ENCODE peak calls at places on chromosomes 16 and 17, in five cellular contexts. One of them, this sample, is unnamed.

GRCh38 chr17:83057793-83058477 is 21.5 kb upstream of the METRNL start:
- DNase-seq in endothelial cell of umbilical vein: no peak
- DNase-seq in PC-9: no peak
- DNase-seq in OCI-LY7: no peak
- DNase-seq in suprapubic skin: no peak
- DNase-seq in this sample: peak

GRCh38 chr16:89048087-89048729 is 45.4 kb upstream of the ACSF3 start:
- DNase-seq in endothelial cell of umbilical vein: no peak
- DNase-seq in OCI-LY7: no peak
- DNase-seq in suprapubic skin: no peak
- DNase-seq in PC-9: no peak
- DNase-seq in this sample: no peak

GRCh38 chr16:80058236-80058635 is 457.7 kb upstream of the MAF start:
- DNase-seq in suprapubic skin: peak
- DNase-seq in endothelial cell of umbilical vein: no peak
- DNase-seq in PC-9: no peak
- DNase-seq in OCI-LY7: no peak
- DNase-seq in this sample: no peak

GRCh38 chr17:77505460-77505769 is 364.6 kb downstream of the SEC14L1 start:
- DNase-seq in suprapubic skin: no peak
- DNase-seq in endothelial cell of umbilical vein: no peak
- DNase-seq in OCI-LY7: no peak
- DNase-seq in PC-9: no peak
- DNase-seq in this sample: no peak

GRCh38 chr17:17669851-17670232 is 11.4 kb upstream of the RAI1 start:
- DNase-seq in suprapubic skin: no peak
- DNase-seq in endothelial cell of umbilical vein: no peak
- DNase-seq in PC-9: no peak
- DNase-seq in OCI-LY7: no peak
- DNase-seq in this sample: no peak

GRCh38 chr16:11793840-11794239 is 3.2 kb downstream of the ZC3H7A start:
- DNase-seq in endothelial cell of umbilical vein: no peak
- DNase-seq in OCI-LY7: no peak
- DNase-seq in suprapubic skin: peak
- DNase-seq in PC-9: no peak
- DNase-seq in this sample: no peak

GRCh38 chr16:85138825-85139627 is 26.8 kb upstream of the CIBAR2 start:
- DNase-seq in OCI-LY7: peak
- DNase-seq in PC-9: no peak
- DNase-seq in suprapubic skin: no peak
- DNase-seq in endothelial cell of umbilical vein: no peak
- DNase-seq in this sample: no peak

GRCh38 chr16:19086322-19087199 is 19.1 kb downstream of the COQ7 start:
- DNase-seq in endothelial cell of umbilical vein: peak
- DNase-seq in OCI-LY7: peak
- DNase-seq in PC-9: peak
- DNase-seq in suprapubic skin: peak
- DNase-seq in this sample: peak

GRCh38 chr17:41654134-41654907 is 29.9 kb upstream of the KRT17 start:
- DNase-seq in endothelial cell of umbilical vein: no peak
- DNase-seq in PC-9: peak
- DNase-seq in suprapubic skin: peak
- DNase-seq in OCI-LY7: no peak
- DNase-seq in this sample: peak

GRCh38 chr16:89900885-89901284 is 17.8 kb upstream of the MC1R start:
- DNase-seq in PC-9: no peak
- DNase-seq in OCI-LY7: no peak
- DNase-seq in suprapubic skin: no peak
- DNase-seq in endothelial cell of umbilical vein: no peak
- DNase-seq in this sample: no peak

GRCh38 chr17:81958633-81959342 is 2.2 kb downstream of the NOTUM start:
- DNase-seq in suprapubic skin: no peak
- DNase-seq in OCI-LY7: no peak
- DNase-seq in endothelial cell of umbilical vein: no peak
- DNase-seq in PC-9: no peak
- DNase-seq in this sample: peak

GRCh38 chr16:52713740-52714139 is 166.8 kb upstream of the TOX3 start:
- DNase-seq in OCI-LY7: no peak
- DNase-seq in PC-9: no peak
- DNase-seq in suprapubic skin: no peak
- DNase-seq in endothelial cell of umbilical vein: no peak
- DNase-seq in this sample: no peak

GRCh38 chr17:40791808-40792436 is 7.8 kb downstream of the KRT28 start:
- DNase-seq in suprapubic skin: no peak
- DNase-seq in OCI-LY7: no peak
- DNase-seq in endothelial cell of umbilical vein: peak
- DNase-seq in PC-9: no peak
- DNase-seq in this sample: no peak

GRCh38 chr17:45675012-45675411 is 109.1 kb upstream of the CRHR1 start:
- DNase-seq in PC-9: no peak
- DNase-seq in endothelial cell of umbilical vein: no peak
- DNase-seq in OCI-LY7: no peak
- DNase-seq in suprapubic skin: no peak
- DNase-seq in this sample: no peak

GRCh38 chr17:44267165-44267455 is 825 bp downstream of the SLC4A1 start:
- DNase-seq in suprapubic skin: no peak
- DNase-seq in PC-9: no peak
- DNase-seq in endothelial cell of umbilical vein: no peak
- DNase-seq in OCI-LY7: no peak
- DNase-seq in this sample: no peak

GRCh38 chr16:53041196-53041977 is 11.3 kb downstream of the CHD9NB start:
- DNase-seq in endothelial cell of umbilical vein: peak
- DNase-seq in PC-9: peak
- DNase-seq in OCI-LY7: no peak
- DNase-seq in suprapubic skin: peak
- DNase-seq in this sample: no peak

GRCh38 chr17:49556183-49556943 is 19.3 kb upstream of the NXPH3 start:
- DNase-seq in OCI-LY7: peak
- DNase-seq in suprapubic skin: peak
- DNase-seq in endothelial cell of umbilical vein: peak
- DNase-seq in PC-9: peak
- DNase-seq in this sample: peak

GRCh38 chr16:57299009-57299718 is 14.7 kb upstream of the PLLP start:
- DNase-seq in OCI-LY7: no peak
- DNase-seq in endothelial cell of umbilical vein: no peak
- DNase-seq in PC-9: no peak
- DNase-seq in suprapubic skin: peak
- DNase-seq in this sample: no peak

GRCh38 chr16:71882505-71883192 is 1.3 kb downstream of the ZNF821 start:
- DNase-seq in PC-9: peak
- DNase-seq in OCI-LY7: peak
- DNase-seq in suprapubic skin: peak
- DNase-seq in endothelial cell of umbilical vein: peak
- DNase-seq in this sample: no peak

GRCh38 chr17:48107137-48108055 is at the start of gene SNX11:
- DNase-seq in endothelial cell of umbilical vein: peak
- DNase-seq in OCI-LY7: peak
- DNase-seq in suprapubic skin: peak
- DNase-seq in PC-9: peak
- DNase-seq in this sample: peak
- TF ChIP-seq CTCF in endothelial cell of umbilical vein: no peak
- TF ChIP-seq CTCF in OCI-LY7: peak
- TF ChIP-seq CTCF in suprapubic skin: no peak
- TF ChIP-seq CTCF in PC-9: peak
- TF ChIP-seq CTCF in this sample: no peak

GRCh38 chr17:59611503-59611902 is 8.2 kb upstream of the CLTC start:
- DNase-seq in suprapubic skin: no peak
- DNase-seq in endothelial cell of umbilical vein: no peak
- DNase-seq in OCI-LY7: no peak
- DNase-seq in PC-9: no peak
- DNase-seq in this sample: no peak
- TF ChIP-seq CTCF in suprapubic skin: no peak
- TF ChIP-seq CTCF in endothelial cell of umbilical vein: no peak
- TF ChIP-seq CTCF in OCI-LY7: no peak
- TF ChIP-seq CTCF in PC-9: no peak
- TF ChIP-seq CTCF in this sample: no peak

DNA sequence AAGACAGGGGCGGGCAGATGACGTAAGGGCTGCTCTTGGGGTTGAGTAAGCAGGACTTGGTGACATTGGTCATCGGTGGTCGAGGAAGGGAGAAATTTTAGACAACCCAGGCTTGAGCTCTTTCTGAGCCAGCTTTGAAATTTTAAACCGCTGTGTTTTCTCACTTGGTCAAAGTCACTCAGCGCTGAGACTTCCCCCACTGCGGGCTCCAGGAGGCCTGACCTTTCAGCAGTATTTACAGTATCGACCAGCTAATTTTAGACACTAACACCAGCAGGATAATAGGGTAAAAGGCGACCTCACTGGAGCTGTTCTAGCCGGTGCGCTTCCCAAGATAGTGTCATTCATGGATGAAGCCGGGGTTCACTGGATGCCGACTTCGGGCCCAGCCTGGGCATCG is 29.7 kb upstream of the WSCD1 start:
- DNase-seq in PC-9: no peak
- DNase-seq in suprapubic skin: no peak
- DNase-seq in OCI-LY7: no peak
- DNase-seq in endothelial cell of umbilical vein: no peak
- DNase-seq in this sample: no peak
- TF ChIP-seq CTCF in PC-9: no peak
- TF ChIP-seq CTCF in suprapubic skin: no peak
- TF ChIP-seq CTCF in OCI-LY7: no peak
- TF ChIP-seq CTCF in endothelial cell of umbilical vein: no peak
- TF ChIP-seq CTCF in this sample: no peak

GRCh38 chr17:15247891-15248529 is 17.1 kb downstream of the PMP22 start:
- DNase-seq in endothelial cell of umbilical vein: peak
- DNase-seq in PC-9: peak
- DNase-seq in OCI-LY7: peak
- DNase-seq in suprapubic skin: no peak
- DNase-seq in this sample: no peak
- TF ChIP-seq CTCF in endothelial cell of umbilical vein: peak
- TF ChIP-seq CTCF in PC-9: peak
- TF ChIP-seq CTCF in OCI-LY7: peak
- TF ChIP-seq CTCF in suprapubic skin: no peak
- TF ChIP-seq CTCF in this sample: peak

GRCh38 chr16:69483611-69484010 is 59.2 kb downstream of the CYB5B start:
- DNase-seq in endothelial cell of umbilical vein: no peak
- DNase-seq in suprapubic skin: no peak
- DNase-seq in PC-9: no peak
- DNase-seq in OCI-LY7: no peak
- DNase-seq in this sample: no peak

GRCh38 chr16:69479806-69480205 is 55.4 kb downstream of the CYB5B start:
- DNase-seq in endothelial cell of umbilical vein: no peak
- DNase-seq in OCI-LY7: no peak
- DNase-seq in PC-9: no peak
- DNase-seq in suprapubic skin: no peak
- DNase-seq in this sample: no peak

GRCh38 chr16:69482410-69482951 is 58.1 kb downstream of the CYB5B start:
- DNase-seq in PC-9: no peak
- DNase-seq in suprapubic skin: peak
- DNase-seq in endothelial cell of umbilical vein: peak
- DNase-seq in OCI-LY7: no peak
- DNase-seq in this sample: no peak

GRCh38 chr16:69478685-69479084 is 54.3 kb downstream of the CYB5B start:
- DNase-seq in PC-9: no peak
- DNase-seq in endothelial cell of umbilical vein: no peak
- DNase-seq in OCI-LY7: no peak
- DNase-seq in suprapubic skin: no peak
- DNase-seq in this sample: peak

DNA sequence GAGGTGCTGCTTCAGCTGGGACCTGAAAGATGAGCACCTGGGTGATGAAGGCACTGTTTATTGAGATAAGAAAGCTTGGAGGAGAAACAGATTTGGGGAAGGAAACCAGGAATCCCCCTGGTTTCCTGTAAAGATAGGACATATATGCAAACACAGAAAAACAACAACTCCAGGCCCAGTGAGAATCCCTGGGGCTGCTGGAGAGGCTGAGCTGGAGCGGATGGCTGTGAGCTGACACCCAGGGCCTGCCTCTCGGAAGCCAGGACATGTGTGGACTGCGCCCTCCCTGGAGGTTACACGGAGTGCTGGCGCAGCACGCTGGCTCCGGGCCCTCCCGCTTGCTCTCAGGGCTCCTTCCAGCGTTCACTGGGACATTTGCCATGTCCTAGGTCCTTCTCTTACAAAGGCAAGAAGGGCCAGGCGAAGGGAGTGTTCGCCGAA is 57.5 kb downstream of the CYB5B start:
- DNase-seq in OCI-LY7: no peak
- DNase-seq in endothelial cell of umbilical vein: peak
- DNase-seq in PC-9: no peak
- DNase-seq in suprapubic skin: peak
- DNase-seq in this sample: no peak
- TF ChIP-seq CTCF in OCI-LY7: no peak
- TF ChIP-seq CTCF in endothelial cell of umbilical vein: peak
- TF ChIP-seq CTCF in PC-9: no peak
- TF ChIP-seq CTCF in suprapubic skin: no peak
- TF ChIP-seq CTCF in this sample: no peak

GRCh38 chr17:56300191-56300590 is 146.9 kb downstream of the ANKFN1 start:
- DNase-seq in endothelial cell of umbilical vein: no peak
- DNase-seq in OCI-LY7: no peak
- DNase-seq in suprapubic skin: no peak
- DNase-seq in PC-9: no peak
- DNase-seq in this sample: no peak

GRCh38 chr17:56309897-56310296 is 156.6 kb downstream of the ANKFN1 start:
- DNase-seq in PC-9: no peak
- DNase-seq in suprapubic skin: no peak
- DNase-seq in OCI-LY7: no peak
- DNase-seq in endothelial cell of umbilical vein: no peak
- DNase-seq in this sample: no peak

GRCh38 chr17:56310780-56311179 is 157.5 kb downstream of the ANKFN1 start:
- DNase-seq in PC-9: no peak
- DNase-seq in suprapubic skin: no peak
- DNase-seq in OCI-LY7: no peak
- DNase-seq in endothelial cell of umbilical vein: no peak
- DNase-seq in this sample: no peak

GRCh38 chr17:56305017-56305416 is 151.7 kb downstream of the ANKFN1 start:
- DNase-seq in suprapubic skin: no peak
- DNase-seq in PC-9: no peak
- DNase-seq in OCI-LY7: no peak
- DNase-seq in endothelial cell of umbilical vein: no peak
- DNase-seq in this sample: no peak
- TF ChIP-seq CTCF in suprapubic skin: no peak
- TF ChIP-seq CTCF in PC-9: no peak
- TF ChIP-seq CTCF in OCI-LY7: peak
- TF ChIP-seq CTCF in endothelial cell of umbilical vein: no peak
- TF ChIP-seq CTCF in this sample: peak

This sample was measured in type B pancreatic cell.